ENCODE peak calls at places on chromosomes 4 and X, in four cellular contexts. V is endothelial cell, N is Calu3, B is A549. E is an unnamed sample.

GRCh38 chr4:7892212-7893019 is 47.2 kb downstream of the AFAP1 start:
- DNase-seq in V (no peak), N (no peak), B (no peak), E (peak)

GRCh38 chr4:62683799-62684566 is 1483.9 kb downstream of the ADGRL3 start:
- DNase-seq in V (no peak), N (no peak), B (no peak), E (no peak)

GRCh38 chr4:65508169-65508568 is 162.1 kb downstream of the EPHA5 start:
- DNase-seq in V (no peak), N (no peak), B (no peak), E (peak)

GRCh38 chr4:126784966-126785580 is 847.7 kb upstream of the INTU start:
- DNase-seq in V (no peak), N (no peak), B (no peak), E (no peak)

GRCh38 chr4:168584321-168584771 is 87.5 kb downstream of the PALLD start:
- DNase-seq in V (no peak), N (no peak), B (no peak), E (no peak)

GRCh38 chr4:41814565-41814964 is 66.0 kb upstream of the PHOX2B start:
- DNase-seq in V (peak), N (no peak), B (no peak), E (peak)

GRCh38 chrX:136047969-136048368 is 62.7 kb downstream of the SLC9A6 start:
- DNase-seq in V (no peak), N (no peak), B (no peak), E (no peak)

GRCh38 chr4:154049457-154050181 is 260.7 kb upstream of the SFRP2 start:
- DNase-seq in V (peak), N (peak), B (no peak), E (peak)

GRCh38 chrX:134669378-134670098 is 11.3 kb upstream of the PLAC1 start:
- DNase-seq in V (no peak), N (no peak), B (peak), E (peak)

GRCh38 chr4:153950100-153950979 is 161.5 kb upstream of the SFRP2 start:
- DNase-seq in V (no peak), N (peak), B (no peak), E (no peak)

GRCh38 chr4:26907731-26908599 is 47.3 kb downstream of the STIM2 start:
- DNase-seq in V (no peak), N (no peak), B (no peak), E (no peak)

GRCh38 chr4:8819019-8819418 is 52.6 kb downstream of the HMX1 start:
- DNase-seq in V (no peak), N (no peak), B (no peak), E (no peak)

GRCh38 chr4:93031431-93032098 is 727.8 kb downstream of the GRID2 start:
- DNase-seq in V (no peak), N (no peak), B (no peak), E (peak)

GRCh38 chr4:68271851-68272756 is 26.6 kb upstream of the TMPRSS11B start:
- DNase-seq in V (peak), N (peak), B (peak), E (peak)

GRCh38 chr4:19399001-19399400 is 852.7 kb upstream of the SLIT2 start:
- DNase-seq in V (no peak), N (no peak), B (no peak), E (peak)

GRCh38 chr4:83114576-83114975 is at the start of gene PLAC8:
- DNase-seq in V (no peak), N (no peak), B (no peak), E (no peak)

GRCh38 chr4:146582864-146583263 is 55.8 kb upstream of the POU4F2 start:
- DNase-seq in V (peak), N (no peak), B (no peak), E (peak)

GRCh38 chrX:134418317-134419113 is 41.5 kb upstream of the HPRT1 start:
- DNase-seq in V (no peak), N (no peak), B (no peak), E (peak)

GRCh38 chr4:37320518-37321235 is 76.1 kb downstream of the NWD2 start:
- DNase-seq in V (no peak), N (peak), B (no peak), E (no peak)

GRCh38 chrX:119398587-119398973 is 556 bp upstream of the SLC25A43 start:
- DNase-seq in V (no peak), N (no peak), B (no peak), E (peak)

GRCh38 chrX:140318306-140318705 is 186.6 kb downstream of the SOX3 start:
- DNase-seq in V (no peak), N (no peak), B (no peak), E (no peak)

GRCh38 chr4:107863850-107864371 is 39.2 kb downstream of the SGMS2 start:
- DNase-seq in V (no peak), N (peak), B (no peak), E (peak)

GRCh38 chrX:146581981-146582712 is 227.4 kb upstream of the CXorf51B start:
- DNase-seq in V (no peak), N (no peak), B (no peak), E (no peak)
- TF ChIP-seq CTCF in V (no peak), N (no peak), B (no peak), E (no peak)

DNA sequence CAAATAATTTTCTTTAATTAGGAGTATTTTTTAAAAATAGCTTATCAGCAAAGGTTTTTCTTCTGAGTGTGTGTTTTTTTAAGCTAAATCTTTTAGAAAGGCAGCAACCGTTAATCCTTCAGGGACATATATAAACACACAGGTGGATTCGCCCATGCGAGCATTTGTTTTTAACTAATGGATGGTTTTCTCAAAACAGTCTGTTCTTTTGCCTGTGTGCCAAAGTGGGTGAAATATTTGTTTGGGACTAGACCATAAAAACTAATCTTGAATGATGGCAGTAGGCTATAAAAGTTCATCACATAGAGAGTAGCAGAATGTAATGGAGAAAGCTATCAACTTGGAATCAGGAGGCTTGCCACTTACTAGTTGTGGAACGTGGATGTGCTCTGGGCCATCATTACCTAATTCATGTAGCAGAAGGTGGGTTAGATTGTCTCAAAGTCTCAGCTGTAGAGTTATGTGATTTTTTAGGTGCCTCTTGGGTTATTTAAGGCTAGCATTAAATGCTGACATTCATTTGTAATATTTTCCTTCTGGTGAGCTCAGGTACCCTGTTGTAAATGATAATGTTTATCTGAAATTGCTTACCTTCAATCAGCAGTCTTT is 7.4 kb upstream of the TAPT1 start:
- DNase-seq in V (no peak), N (no peak), B (no peak), E (no peak)
- TF ChIP-seq CTCF in V (no peak), N (no peak), B (no peak), E (no peak)

DNA sequence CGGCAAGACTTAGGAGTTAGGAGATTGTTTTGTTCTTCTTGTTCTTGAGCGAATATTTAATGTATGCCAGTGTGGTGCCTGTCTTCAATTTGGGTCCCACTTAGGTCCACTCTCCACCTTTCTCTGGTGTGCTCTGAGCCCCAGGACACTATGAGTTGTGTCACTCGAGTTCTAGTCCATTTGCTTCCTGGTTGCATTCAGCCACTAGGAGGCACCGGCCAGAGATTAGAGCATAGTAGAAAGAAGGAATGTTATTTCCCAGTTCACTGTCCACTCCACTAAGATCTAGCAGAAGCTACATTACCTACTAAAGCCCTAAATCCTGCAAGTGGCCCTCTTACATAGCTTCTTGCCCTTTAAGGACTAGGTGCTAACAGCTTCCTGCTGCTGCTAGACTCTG is 326.9 kb downstream of the NAF1 start:
- DNase-seq in V (no peak), N (no peak), B (no peak), E (no peak)
- TF ChIP-seq CTCF in V (no peak), N (no peak), B (no peak), E (no peak)

GRCh38 chrX:133335027-133335426 is 80.3 kb downstream of the GPC4 start:
- DNase-seq in V (peak), N (peak), B (peak), E (peak)

GRCh38 chrX:133333154-133333750 is 82.0 kb downstream of the GPC4 start:
- DNase-seq in V (no peak), N (no peak), B (no peak), E (no peak)

DNA sequence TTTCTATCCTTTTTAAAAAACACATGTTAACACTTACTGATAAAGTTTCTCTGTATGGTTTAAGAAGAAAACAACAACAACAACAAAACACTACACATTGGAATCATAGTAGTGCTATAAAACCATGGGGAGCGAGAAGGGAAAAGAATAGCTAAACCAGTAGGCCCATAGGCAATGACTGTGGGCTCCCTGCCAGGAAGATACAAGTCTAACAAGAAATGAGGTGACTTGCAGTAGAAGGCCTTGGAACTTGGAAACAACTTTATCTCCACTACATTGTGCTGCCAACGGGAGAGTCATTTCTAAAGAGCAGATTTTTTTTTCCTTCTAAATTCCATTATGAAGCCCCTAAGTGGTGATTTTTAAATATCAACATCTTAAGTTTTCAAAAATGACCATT is 78.0 kb downstream of the GPC4 start:
- DNase-seq in V (no peak), N (peak), B (no peak), E (no peak)
- TF ChIP-seq CTCF in V (no peak), N (no peak), B (no peak), E (no peak)

GRCh38 chrX:113001836-113002235 is 161.2 kb upstream of the AMOT start:
- DNase-seq in V (no peak), N (no peak), B (no peak), E (no peak)
- TF ChIP-seq CTCF in V (no peak), N (no peak), B (no peak), E (no peak)

GRCh38 chr4:17584502-17585213 is 7.7 kb downstream of the LAP3 start:
- DNase-seq in V (no peak), N (no peak), B (no peak), E (no peak)

GRCh38 chr4:17583944-17584343 is 6.9 kb downstream of the LAP3 start:
- DNase-seq in V (no peak), N (no peak), B (no peak), E (no peak)

GRCh38 chr4:17587094-17587822 is 10.3 kb downstream of the LAP3 start:
- DNase-seq in V (no peak), N (no peak), B (no peak), E (no peak)

GRCh38 chr4:17589355-17589754 is 12.4 kb downstream of the LAP3 start:
- DNase-seq in V (no peak), N (no peak), B (no peak), E (no peak)
- TF ChIP-seq CTCF in V (no peak), N (no peak), B (no peak), E (no peak)

E was measured in fibroblast of pulmonary artery.